ENCODE peak calls at places on chromosomes 7 and 10, in six cellular contexts. Y, F, C, K, I and G are unnamed samples.
A peak's percentile ranks its signal among the peaks of the same experiment; 100 is the strongest.

GRCh38 chr10:124290095-124290795 is 128.5 kb downstream of the OAT start:
- DNase-seq in Y (peak; percentile 21), F (peak; percentile 71), K (no peak), C (peak; percentile 40), I (peak; percentile 61), G (peak; percentile 54)

GRCh38 chr10:48655426-48656240 is 29.0 kb upstream of the WDFY4 start:
- DNase-seq in K (no peak), C (peak; percentile 75), Y (no peak), I (peak; percentile 71), F (peak; percentile 92), G (no peak)

GRCh38 chr10:92382631-92383030 is 91.7 kb downstream of the MARCHF5 start:
- DNase-seq in F (no peak), Y (no peak), K (no peak), C (no peak), I (no peak), G (no peak)

GRCh38 chr10:70603439-70603778 is 868 bp upstream of the PRF1 start:
- DNase-seq in K (no peak), Y (no peak), F (no peak), C (no peak), I (no peak), G (no peak)

GRCh38 chr7:148912758-148913541 is 28.9 kb upstream of the EZH2 start:
- DNase-seq in I (no peak), Y (no peak), F (no peak), K (peak; percentile 19), C (no peak), G (peak; percentile 34)

GRCh38 chr7:149006345-149006725 is 22.0 kb downstream of the PDIA4 start:
- DNase-seq in K (no peak), I (no peak), F (no peak), C (no peak), Y (no peak), G (no peak)

GRCh38 chr10:32413513-32413912 is 32.4 kb upstream of the CCDC7 start:
- DNase-seq in C (peak; percentile 91), Y (peak; percentile 66), F (no peak), K (no peak), I (peak; percentile 66), G (no peak)

GRCh38 chr10:35910234-35910633 is 268.1 kb upstream of the FZD8 start:
- DNase-seq in Y (peak; percentile 50), I (peak; percentile 31), K (no peak), F (no peak), C (peak; percentile 83), G (no peak)

GRCh38 chr7:132776105-132776504 is 199.8 kb upstream of the PLXNA4 start:
- DNase-seq in C (no peak), Y (no peak), I (no peak), K (no peak), F (no peak), G (no peak)

GRCh38 chr7:155252388-155252957 is 45.2 kb upstream of the INSIG1 start:
- DNase-seq in C (no peak), K (no peak), Y (no peak), I (peak; percentile 36), F (no peak), G (no peak)

GRCh38 chr7:107946881-107947280 is 55.9 kb downstream of the DLD start:
- DNase-seq in F (no peak), Y (no peak), K (no peak), I (no peak), C (no peak), G (no peak)

GRCh38 chr10:105950410-105950809 is 1214.1 kb downstream of the SORCS1 start:
- DNase-seq in F (no peak), K (peak; percentile 60), Y (no peak), C (peak; percentile 69), I (peak; percentile 70), G (peak; percentile 39)

GRCh38 chr7:40498933-40499332 is 364.1 kb downstream of the SUGCT start:
- DNase-seq in C (no peak), K (no peak), Y (no peak), I (no peak), F (no peak), G (no peak)

GRCh38 chr7:75772081-75773077 is at the start of gene CCL26:
- DNase-seq in Y (peak; percentile 83), F (peak; percentile 75), K (no peak), C (peak; percentile 73), I (peak; percentile 79), G (no peak)

GRCh38 chr7:67489881-67490280 is 493.2 kb downstream of the TYW1 start:
- DNase-seq in F (no peak), K (no peak), Y (no peak), I (no peak), C (no peak), G (no peak)

GRCh38 chr10:25304606-25305005 is 129.8 kb downstream of the GPR158 start:
- DNase-seq in I (peak; percentile 47), C (no peak), F (no peak), Y (no peak), K (no peak), G (no peak)

GRCh38 chr10:134205-134742 is 981 bp upstream of the ZMYND11 start:
- DNase-seq in F (no peak), C (no peak), Y (no peak), I (no peak), K (no peak), G (no peak)

GRCh38 chr10:102007802-102008201 is 48.2 kb downstream of the ARMH3 start:
- DNase-seq in I (no peak), K (no peak), Y (no peak), C (no peak), F (no peak), G (no peak)

GRCh38 chr10:51462076-51462779 is 237.2 kb downstream of the CSTF2T start:
- DNase-seq in C (no peak), K (no peak), Y (peak; percentile 22), I (no peak), F (no peak), G (no peak)

GRCh38 chr7:46660402-46660801 is 739.3 kb upstream of the IGFBP3 start:
- DNase-seq in Y (no peak), I (no peak), C (peak; percentile 43), K (no peak), F (no peak), G (no peak)

GRCh38 chr7:121544199-121544598 is 148.1 kb upstream of the FAM3C start:
- DNase-seq in I (no peak), Y (no peak), C (no peak), K (no peak), F (no peak), G (no peak)
- TF ChIP-seq CTCF in I (no peak), Y (no peak), C (no peak), K (no peak), F (no peak), G (no peak)

GRCh38 chr10:133182190-133182589 is 22.2 kb downstream of the KNDC1 start:
- DNase-seq in K (no peak), F (no peak), I (no peak), Y (no peak), C (no peak), G (no peak)
- TF ChIP-seq CTCF in K (no peak), F (no peak), I (no peak), Y (no peak), C (no peak), G (no peak)

GRCh38 chr7:44520574-44520973 is 20.6 kb downstream of the NPC1L1 start:
- DNase-seq in I (no peak), Y (no peak), F (no peak), K (no peak), C (no peak), G (no peak)
- TF ChIP-seq CTCF in I (no peak), Y (no peak), F (no peak), K (no peak), C (no peak), G (no peak)

GRCh38 chr7:7098280-7098818 is 84.0 kb upstream of the C1GALT1 start:
- DNase-seq in F (no peak), C (no peak), K (no peak), I (no peak), Y (no peak), G (no peak)

GRCh38 chr7:7102906-7103305 is 79.4 kb upstream of the C1GALT1 start:
- DNase-seq in Y (no peak), C (no peak), I (peak; percentile 7), K (no peak), F (no peak), G (no peak)

GRCh38 chr7:7103343-7104313 is 78.7 kb upstream of the C1GALT1 start:
- DNase-seq in F (no peak), K (peak; percentile 65), C (peak; percentile 87), Y (peak; percentile 15), I (peak; percentile 85), G (peak; percentile 64)

GRCh38 chr7:7099584-7100014 is 82.7 kb upstream of the C1GALT1 start:
- DNase-seq in Y (peak; percentile 72), K (no peak), C (peak; percentile 96), F (peak; percentile 83), I (peak; percentile 98), G (no peak)

GRCh38 chr7:7100432-7100849 is 81.9 kb upstream of the C1GALT1 start:
- DNase-seq in K (no peak), F (no peak), C (no peak), I (peak; percentile 22), Y (no peak), G (no peak)
- TF ChIP-seq CTCF in K (no peak), F (no peak), C (no peak), I (no peak), Y (no peak), G (no peak)

GRCh38 chr7:24980695-24981543 is 941 bp upstream of the OSBPL3 start:
- DNase-seq in C (peak; percentile 55), K (peak; percentile 71), Y (no peak), F (no peak), I (peak; percentile 43), G (peak; percentile 58)
- TF ChIP-seq CTCF in C (no peak), K (peak; percentile 18), Y (no peak), F (no peak), I (no peak), G (no peak)

DNA sequence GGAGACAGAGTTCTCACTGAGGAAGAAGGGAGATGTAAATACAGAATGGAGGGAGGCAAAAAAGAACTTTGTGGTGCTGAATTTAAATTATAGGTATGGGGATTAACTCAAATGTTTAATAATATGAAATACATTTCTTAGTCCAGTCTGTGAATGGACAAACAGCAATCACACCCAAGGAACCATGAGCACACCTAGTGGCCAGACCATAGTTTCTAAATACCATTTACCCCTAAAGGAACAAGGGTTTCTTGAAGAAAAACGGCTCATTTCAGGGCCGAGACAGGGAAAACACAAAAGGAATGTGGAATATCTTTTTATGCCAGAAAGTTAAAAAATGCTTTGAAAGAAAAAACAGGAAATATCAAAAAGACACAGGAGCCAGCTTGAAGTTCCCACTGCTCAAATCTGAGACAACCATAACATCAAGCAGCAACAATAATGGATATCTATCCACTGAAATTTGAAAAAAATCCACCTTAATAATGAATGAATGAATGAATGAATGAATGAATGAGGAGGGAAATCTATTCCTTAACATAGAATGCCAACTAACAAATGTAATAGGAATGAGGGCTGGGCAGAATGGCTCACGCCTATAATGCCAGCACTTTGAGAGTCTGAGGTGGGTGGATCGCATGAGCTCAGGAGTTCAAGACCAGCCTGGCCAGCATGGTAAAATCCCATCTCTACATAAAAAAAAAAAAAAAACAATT is 8.6 kb downstream of the IPMK start:
- DNase-seq in K (no peak), F (no peak), C (no peak), Y (no peak), I (no peak), G (no peak)
- TF ChIP-seq CTCF in K (peak; percentile 66), F (no peak), C (peak; percentile 12), Y (peak; percentile 10), I (no peak), G (no peak)

DNA sequence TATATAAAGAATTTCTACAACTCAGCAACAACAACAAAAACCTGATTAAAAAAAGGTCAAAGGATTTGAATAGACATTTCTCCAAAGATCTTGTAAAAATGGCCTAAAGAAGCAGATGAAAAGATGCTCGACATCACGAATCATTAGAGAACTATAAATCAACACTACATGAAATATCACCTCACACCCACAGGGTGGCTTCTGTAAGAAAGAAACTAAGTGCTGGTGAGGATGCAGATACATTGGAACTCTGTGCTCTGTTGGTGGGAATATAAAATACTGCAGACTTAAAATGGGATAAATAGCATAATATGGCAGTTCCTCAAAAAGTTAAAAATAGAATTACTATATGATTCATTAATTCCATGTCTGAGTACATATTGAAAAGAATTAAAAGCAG is 38.3 kb upstream of the CDCA7L start:
- DNase-seq in K (no peak), I (no peak), C (peak; percentile 4), Y (no peak), F (no peak), G (no peak)
- TF ChIP-seq CTCF in K (peak; percentile 41), I (no peak), C (no peak), Y (no peak), F (no peak), G (no peak)